ENCODE peak calls at places on chromosomes 16 and 17, in six cellular contexts. One of them, this sample, is unnamed.

GRCh38 chr17:80113033-80113484 is 11.7 kb downstream of the GAA start:
- DNase-seq in AG04450: no peak
- DNase-seq in neuronal stem cell: no peak
- DNase-seq in epithelial cell of esophagus: no peak
- DNase-seq in IMR-90: no peak
- DNase-seq in KG1: no peak
- DNase-seq in this sample: no peak

GRCh38 chr17:78130439-78131101 is at the start of gene TMC8:
- DNase-seq in neuronal stem cell: no peak
- DNase-seq in epithelial cell of esophagus: no peak
- DNase-seq in AG04450: no peak
- DNase-seq in IMR-90: no peak
- DNase-seq in KG1: peak; percentile 93
- DNase-seq in this sample: peak; percentile 85

GRCh38 chr17:31472137-31472536 is 80.7 kb downstream of the RAB11FIP4 start:
- DNase-seq in epithelial cell of esophagus: no peak
- DNase-seq in AG04450: no peak
- DNase-seq in KG1: no peak
- DNase-seq in neuronal stem cell: no peak
- DNase-seq in IMR-90: no peak
- DNase-seq in this sample: no peak

GRCh38 chr17:83171661-83172060 is 92.3 kb downstream of the METRNL start:
- DNase-seq in AG04450: no peak
- DNase-seq in IMR-90: no peak
- DNase-seq in KG1: no peak
- DNase-seq in epithelial cell of esophagus: no peak
- DNase-seq in neuronal stem cell: no peak
- DNase-seq in this sample: no peak

GRCh38 chr17:48626470-48627241 is 498 bp upstream of the HOXB9 start:
- DNase-seq in epithelial cell of esophagus: no peak
- DNase-seq in IMR-90: peak; percentile 47
- DNase-seq in AG04450: no peak
- DNase-seq in neuronal stem cell: no peak
- DNase-seq in KG1: no peak
- DNase-seq in this sample: no peak

GRCh38 chr16:69311115-69311532 is at the start of gene VPS4A:
- DNase-seq in neuronal stem cell: peak; percentile 96
- DNase-seq in epithelial cell of esophagus: peak; percentile 97
- DNase-seq in IMR-90: peak; percentile 94
- DNase-seq in KG1: peak; percentile 92
- DNase-seq in AG04450: peak; percentile 92
- DNase-seq in this sample: peak; percentile 78

GRCh38 chr17:4678448-4679026 is 25.4 kb downstream of the PELP1 start:
- DNase-seq in AG04450: peak; percentile 56
- DNase-seq in epithelial cell of esophagus: peak; percentile 92
- DNase-seq in KG1: no peak
- DNase-seq in neuronal stem cell: no peak
- DNase-seq in IMR-90: peak; percentile 96
- DNase-seq in this sample: no peak

GRCh38 chr17:45155029-45155428 is 6.6 kb upstream of the HEXIM2 start:
- DNase-seq in epithelial cell of esophagus: peak; percentile 41
- DNase-seq in KG1: no peak
- DNase-seq in IMR-90: no peak
- DNase-seq in AG04450: no peak
- DNase-seq in neuronal stem cell: no peak
- DNase-seq in this sample: no peak

GRCh38 chr16:21179126-21179982 is 20.9 kb downstream of the LDAF1 start:
- DNase-seq in neuronal stem cell: no peak
- DNase-seq in AG04450: no peak
- DNase-seq in epithelial cell of esophagus: no peak
- DNase-seq in IMR-90: no peak
- DNase-seq in KG1: no peak
- DNase-seq in this sample: no peak

GRCh38 chr17:69480197-69480596 is 65.7 kb downstream of the MAP2K6 start:
- DNase-seq in epithelial cell of esophagus: peak; percentile 50
- DNase-seq in neuronal stem cell: no peak
- DNase-seq in AG04450: no peak
- DNase-seq in IMR-90: no peak
- DNase-seq in KG1: no peak
- DNase-seq in this sample: no peak

GRCh38 chr17:78993241-78993956 is 13.7 kb upstream of the LGALS3BP start:
- DNase-seq in neuronal stem cell: peak; percentile 48
- DNase-seq in epithelial cell of esophagus: peak; percentile 57
- DNase-seq in AG04450: no peak
- DNase-seq in KG1: peak; percentile 9
- DNase-seq in IMR-90: peak; percentile 41
- DNase-seq in this sample: no peak

GRCh38 chr16:51898872-51899271 is 648.1 kb downstream of the TOX3 start:
- DNase-seq in epithelial cell of esophagus: peak; percentile 40
- DNase-seq in AG04450: no peak
- DNase-seq in KG1: no peak
- DNase-seq in IMR-90: peak; percentile 53
- DNase-seq in neuronal stem cell: no peak
- DNase-seq in this sample: no peak

GRCh38 chr17:29059281-29059680 is 16.3 kb downstream of the PIPOX start:
- DNase-seq in IMR-90: peak; percentile 77
- DNase-seq in neuronal stem cell: no peak
- DNase-seq in epithelial cell of esophagus: peak; percentile 70
- DNase-seq in AG04450: peak; percentile 32
- DNase-seq in KG1: no peak
- DNase-seq in this sample: no peak

GRCh38 chr16:83973077-83973476 is 5.0 kb downstream of the NECAB2 start:
- DNase-seq in AG04450: no peak
- DNase-seq in KG1: no peak
- DNase-seq in epithelial cell of esophagus: no peak
- DNase-seq in IMR-90: no peak
- DNase-seq in neuronal stem cell: no peak
- DNase-seq in this sample: no peak

GRCh38 chr17:58394534-58395223 is 22.7 kb downstream of the RNF43 start:
- DNase-seq in neuronal stem cell: no peak
- DNase-seq in KG1: no peak
- DNase-seq in IMR-90: no peak
- DNase-seq in epithelial cell of esophagus: peak; percentile 59
- DNase-seq in AG04450: no peak
- DNase-seq in this sample: no peak

GRCh38 chr16:28876973-28877641 is 1.2 kb upstream of the ATP2A1 start:
- DNase-seq in epithelial cell of esophagus: no peak
- DNase-seq in AG04450: no peak
- DNase-seq in neuronal stem cell: no peak
- DNase-seq in KG1: no peak
- DNase-seq in IMR-90: no peak
- DNase-seq in this sample: no peak

GRCh38 chr16:12340151-12340733 is 363.7 kb downstream of the SNX29 start:
- DNase-seq in AG04450: no peak
- DNase-seq in neuronal stem cell: no peak
- DNase-seq in IMR-90: peak; percentile 73
- DNase-seq in KG1: no peak
- DNase-seq in epithelial cell of esophagus: peak; percentile 40
- DNase-seq in this sample: no peak

GRCh38 chr16:80681436-80681835 is 123.0 kb downstream of the CDYL2 start:
- DNase-seq in AG04450: no peak
- DNase-seq in IMR-90: no peak
- DNase-seq in epithelial cell of esophagus: no peak
- DNase-seq in KG1: no peak
- DNase-seq in neuronal stem cell: no peak
- DNase-seq in this sample: no peak

GRCh38 chr17:285751-286422 is 66.7 kb downstream of the RPH3AL start:
- DNase-seq in AG04450: no peak
- DNase-seq in IMR-90: no peak
- DNase-seq in KG1: no peak
- DNase-seq in epithelial cell of esophagus: no peak
- DNase-seq in neuronal stem cell: no peak
- DNase-seq in this sample: no peak

GRCh38 chr16:29745126-29745852 is 501 bp downstream of the C16orf54 start:
- DNase-seq in neuronal stem cell: no peak
- DNase-seq in KG1: peak; percentile 66
- DNase-seq in epithelial cell of esophagus: no peak
- DNase-seq in IMR-90: no peak
- DNase-seq in AG04450: no peak
- DNase-seq in this sample: no peak

This sample was measured in GM12864.